ENCODE peak calls at places on chromosomes 12 and 14, in six cellular contexts. Y, H, T, W, K and D are unnamed samples. For H3K36me3, the result is how much of the 10 kb centered on the place peaks cover.

GRCh38 chr12:128008341-128008740 is 258.6 kb upstream of the TMEM132C start:
- DNase-seq in W (no peak), H (no peak), K (no peak), Y (no peak), T (no peak), D (no peak)

GRCh38 chr14:54881761-54882401 is 20.7 kb downstream of the GCH1 start:
- DNase-seq in H (no peak), T (no peak), W (no peak), K (no peak), Y (no peak), D (no peak)

GRCh38 chr14:34110531-34110930 is 159.7 kb upstream of the EGLN3 start:
- DNase-seq in Y (no peak), T (no peak), K (no peak), H (no peak), W (no peak), D (no peak)

GRCh38 chr12:131713349-131713748 is 2.5 kb downstream of the SFSWAP start:
- DNase-seq in T (no peak), H (no peak), K (peak), W (no peak), Y (no peak), D (no peak)

GRCh38 chr12:95205685-95206084 is 11.6 kb downstream of the FGD6 start:
- DNase-seq in H (no peak), Y (no peak), W (no peak), T (no peak), K (peak), D (no peak)

GRCh38 chr14:76768201-76768656 is 7.0 kb downstream of the VASH1 start:
- DNase-seq in W (peak), T (peak), K (no peak), Y (no peak), H (peak), D (no peak)

GRCh38 chr14:44446965-44447364 is 60.1 kb downstream of the FSCB start:
- DNase-seq in K (no peak), H (no peak), T (no peak), Y (no peak), W (no peak), D (no peak)

GRCh38 chr14:61437383-61437782 is 116.0 kb downstream of the PRKCH start:
- DNase-seq in T (no peak), W (no peak), Y (no peak), H (no peak), K (no peak), D (no peak)

GRCh38 chr14:67729072-67729561 is 27.4 kb downstream of the RDH12 start:
- DNase-seq in K (no peak), H (no peak), Y (no peak), T (peak), W (peak), D (no peak)

GRCh38 chr12:79508622-79509021 is 182.1 kb downstream of the PAWR start:
- DNase-seq in Y (no peak), K (no peak), W (no peak), T (no peak), H (no peak), D (no peak)

GRCh38 chr12:58425481-58426392 is 484.4 kb downstream of the ATP23 start:
- DNase-seq in K (no peak), Y (peak), T (peak), H (no peak), W (peak), D (no peak)

GRCh38 chr12:3416159-3416558 is 74.8 kb upstream of the PRMT8 start:
- DNase-seq in T (no peak), H (no peak), Y (no peak), W (no peak), K (no peak), D (no peak)

GRCh38 chr14:76810953-76811400 is 1.7 kb downstream of the ANGEL1 start:
- DNase-seq in T (no peak), Y (peak), H (peak), W (peak), K (no peak), D (no peak)

GRCh38 chr12:13602217-13602616 is 379.2 kb downstream of the GRIN2B start:
- DNase-seq in T (no peak), K (no peak), H (no peak), W (no peak), Y (no peak), D (no peak)

GRCh38 chr14:102187044-102187443 is 47.3 kb downstream of the WDR20 start:
- DNase-seq in H (peak), T (no peak), Y (peak), K (no peak), W (no peak), D (no peak)

GRCh38 chr14:24913746-24914145 is 136.2 kb downstream of the STXBP6 start:
- DNase-seq in H (no peak), Y (no peak), W (no peak), T (no peak), K (no peak), D (no peak)

GRCh38 chr12:6535960-6536847 is 1.9 kb downstream of the GAPDH start:
- DNase-seq in W (no peak), H (no peak), Y (no peak), T (no peak), K (no peak), D (no peak)

GRCh38 chr12:47885012-47885501 is 19.7 kb downstream of the VDR start:
- DNase-seq in T (no peak), W (no peak), H (no peak), K (no peak), Y (no peak), D (no peak)

GRCh38 chr12:14310866-14311265 is 54.6 kb upstream of the ATF7IP start:
- DNase-seq in Y (no peak), K (no peak), T (no peak), W (no peak), H (no peak), D (no peak)

GRCh38 chr12:87866602-87867292 is 162.5 kb downstream of the C12orf50 start:
- DNase-seq in T (no peak), H (no peak), W (no peak), K (no peak), Y (peak), D (no peak)

GRCh38 chr12:4991373-4991772 is 52.3 kb upstream of the KCNA5 start:
- DNase-seq in Y (no peak), H (no peak), W (no peak), T (no peak), K (no peak), D (no peak)

GRCh38 chr12:68420225-68421008 is 88.3 kb upstream of the MDM1 start:
- DNase-seq in H (no peak), K (no peak), W (no peak), T (no peak), Y (no peak), D (no peak)
- TF ChIP-seq POLR2AphosphoS5 in H (no peak), K (no peak), W (no peak), T (no peak), Y (no peak), D (no peak)

GRCh38 chr12:110007874-110008273 is 8.6 kb downstream of the ANKRD13A start:
- DNase-seq in H (no peak), K (no peak), W (no peak), T (no peak), Y (no peak), D (no peak)

GRCh38 chr12:110012659-110013058 is 13.4 kb downstream of the ANKRD13A start:
- DNase-seq in T (no peak), Y (no peak), W (no peak), H (no peak), K (no peak), D (no peak)

GRCh38 chr12:110012137-110012536 is 12.9 kb downstream of the ANKRD13A start:
- DNase-seq in H (no peak), Y (no peak), W (peak), T (no peak), K (no peak), D (no peak)

GRCh38 chr12:110015132-110015531 is 15.9 kb downstream of the ANKRD13A start:
- DNase-seq in Y (no peak), W (no peak), H (no peak), K (no peak), T (no peak), D (no peak)

GRCh38 chr12:110010853-110011835 is 11.9 kb downstream of the ANKRD13A start:
- DNase-seq in W (peak), H (no peak), Y (no peak), T (no peak), K (no peak), D (no peak)
- H3K36me3 ChIP-seq in W (under half), H (under half), Y (under half), T (under half), K (under half), D (under half)

GRCh38 chr12:96398422-96399080 is 1.7 kb downstream of the CDK17 start:
- DNase-seq in H (no peak), T (no peak), W (no peak), Y (no peak), K (no peak), D (no peak)

GRCh38 chr12:96401061-96401871 is 1.0 kb upstream of the CDK17 start:
- DNase-seq in W (peak), T (no peak), Y (peak), H (peak), K (no peak), D (no peak)

GRCh38 chr12:96399081-96399918 is 939 bp downstream of the CDK17 start:
- DNase-seq in K (no peak), Y (no peak), W (peak), H (peak), T (peak), D (peak)

GRCh38 chr12:96400631-96401060 is 407 bp upstream of the CDK17 start:
- DNase-seq in H (no peak), T (no peak), Y (no peak), W (no peak), K (peak), D (no peak)

DNA sequence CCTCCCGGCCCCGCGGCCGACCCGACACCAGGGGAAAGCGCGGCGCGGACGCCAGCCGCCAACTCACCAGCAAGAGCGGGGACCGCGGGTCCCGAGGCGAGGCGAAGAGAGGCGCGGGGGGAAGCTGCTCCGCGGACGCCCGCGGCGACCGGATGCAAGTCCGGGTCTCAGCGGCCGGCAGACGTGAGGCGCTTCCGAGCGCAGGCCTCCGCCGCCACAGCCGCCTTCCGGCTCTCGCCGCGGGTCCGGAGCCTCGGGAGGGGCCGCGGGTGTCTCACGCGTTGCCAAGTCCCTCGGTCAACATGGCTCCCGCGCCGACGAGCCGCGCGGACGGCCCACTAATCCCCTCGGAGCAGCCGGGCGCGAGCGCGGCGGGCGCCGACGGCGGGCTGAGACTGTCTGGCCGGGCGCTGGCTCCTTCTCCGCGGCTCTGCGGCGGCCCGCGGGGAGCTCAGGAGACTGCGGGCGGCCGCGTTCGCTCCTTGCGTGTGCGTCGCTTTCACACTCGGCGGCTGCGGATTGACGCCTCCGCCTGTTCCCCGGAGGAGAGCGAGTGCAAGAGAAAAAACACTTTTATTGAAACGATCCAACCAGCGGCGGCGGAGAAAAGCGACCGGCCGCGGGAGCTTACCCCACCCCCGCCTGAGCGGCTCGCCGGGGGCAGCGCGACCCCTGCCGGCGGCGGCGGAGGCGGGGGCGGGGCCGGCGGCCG is at the start of gene CDK17:
- DNase-seq in Y (peak), K (no peak), T (peak), H (peak), W (peak), D (peak)
- TF ChIP-seq POLR2A in Y (peak), K (no peak), T (no peak), H (peak), W (peak), D (peak)

GRCh38 chr14:92953526-92953925 is 30.6 kb downstream of the CHGA start:
- DNase-seq in T (no peak), Y (no peak), K (no peak), W (no peak), H (no peak), D (no peak)

GRCh38 chr14:92952497-92953298 is 29.7 kb downstream of the CHGA start:
- DNase-seq in Y (no peak), W (no peak), H (no peak), T (no peak), K (no peak), D (no peak)

GRCh38 chr14:92950773-92951172 is 27.8 kb downstream of the CHGA start:
- DNase-seq in T (no peak), Y (no peak), H (no peak), W (no peak), K (no peak), D (no peak)

GRCh38 chr14:92951261-92951660 is 28.3 kb downstream of the CHGA start:
- DNase-seq in W (no peak), T (no peak), H (no peak), K (no peak), Y (no peak), D (no peak)

DNA sequence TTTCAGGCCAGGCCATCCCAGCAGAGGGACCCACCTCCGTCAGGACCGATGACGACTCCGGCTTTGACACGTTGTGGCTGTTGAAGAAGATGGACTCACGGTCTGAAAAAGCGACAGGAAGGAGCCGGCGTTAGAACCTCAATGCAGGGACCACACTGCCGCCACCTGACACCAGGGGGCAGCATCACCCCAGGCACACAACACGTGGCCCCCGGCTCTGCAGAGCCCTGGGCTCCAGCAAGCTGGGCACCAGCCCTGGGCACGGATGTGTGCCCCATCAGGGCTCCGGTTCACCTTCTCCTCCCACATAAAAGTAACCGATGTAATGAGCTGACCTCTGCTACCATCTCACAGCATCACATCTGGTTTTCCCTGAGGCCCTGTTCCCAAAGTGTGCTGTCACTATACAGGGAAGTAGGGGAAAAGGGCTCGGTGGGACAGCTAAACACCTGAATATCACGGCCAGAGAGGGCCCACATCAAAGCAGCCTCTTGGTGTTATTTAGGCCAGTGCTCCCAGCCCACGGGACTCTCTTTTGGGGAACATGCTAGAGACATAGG is 29.0 kb downstream of the CHGA start:
- DNase-seq in H (peak), W (peak), K (no peak), Y (peak), T (peak), D (peak)
- TF ChIP-seq POLR2AphosphoS5 in H (no peak), W (no peak), K (peak), Y (no peak), T (no peak), D (no peak)

GRCh38 chr12:106378788-106379187 is 21.2 kb downstream of the POLR3B start:
- DNase-seq in K (no peak), W (no peak), H (no peak), Y (no peak), T (no peak), D (no peak)

GRCh38 chr12:106380954-106381353 is 23.4 kb downstream of the POLR3B start:
- DNase-seq in K (no peak), T (no peak), W (no peak), Y (no peak), H (no peak), D (no peak)
- H3K36me3 ChIP-seq in K (under half), T (under half), W (under half), Y (under half), H (half or more), D (under half)

GRCh38 chr12:124722871-124723270 is 140.8 kb downstream of the SCARB1 start:
- DNase-seq in W (no peak), Y (no peak), H (no peak), K (no peak), T (no peak), D (no peak)

GRCh38 chr12:124718458-124718857 is 145.2 kb downstream of the SCARB1 start:
- DNase-seq in Y (no peak), H (no peak), T (no peak), W (no peak), K (no peak), D (no peak)

GRCh38 chr12:124720019-124720686 is 143.5 kb downstream of the SCARB1 start:
- DNase-seq in K (no peak), W (no peak), T (no peak), Y (no peak), H (no peak), D (peak)

GRCh38 chr12:124720687-124721500 is 142.8 kb downstream of the SCARB1 start:
- DNase-seq in Y (no peak), H (no peak), K (no peak), W (peak), T (peak), D (peak)

GRCh38 chr12:124721501-124722154 is 142.0 kb downstream of the SCARB1 start:
- DNase-seq in W (no peak), Y (no peak), H (no peak), T (no peak), K (no peak), D (no peak)
- TF ChIP-seq POLR2A in W (no peak), Y (no peak), H (no peak), T (no peak), K (no peak), D (no peak)

GRCh38 chr12:90896164-90896563 is 58.8 kb downstream of the CCER1 start:
- DNase-seq in T (no peak), W (no peak), K (no peak), H (no peak), Y (peak), D (no peak)
- TF ChIP-seq POLR2AphosphoS5 in T (no peak), W (no peak), K (no peak), H (no peak), Y (no peak), D (no peak)